ENCODE peak calls at places on chromosome 14, in seven cellular contexts. One of them, this sample, is unnamed.

GRCh38 chr14:50943261-50943942 is 881 bp downstream of the PYGL start:
- DNase-seq in GM12865: no peak
- DNase-seq in neural crest cell: peak
- DNase-seq in stimulated activated naive CD8-positive, alpha-beta T cell treated with anti-CD3 and anti-CD28 coated beads, Interleukin-15, Interleukin-2, amounts not matched to agents 100 U/mL and 50 U/mL, for 24 hours: peak
- DNase-seq in stomach: peak
- DNase-seq in amygdala: no peak
- DNase-seq in ascending aorta: no peak
- DNase-seq in this sample: peak

GRCh38 chr14:79395061-79395460 is 816.2 kb downstream of the DIO2 start:
- DNase-seq in amygdala: no peak
- DNase-seq in stimulated activated naive CD8-positive, alpha-beta T cell treated with anti-CD3 and anti-CD28 coated beads, Interleukin-15, Interleukin-2, amounts not matched to agents 100 U/mL and 50 U/mL, for 24 hours: no peak
- DNase-seq in ascending aorta: no peak
- DNase-seq in GM12865: no peak
- DNase-seq in stomach: no peak
- DNase-seq in neural crest cell: no peak
- DNase-seq in this sample: no peak

GRCh38 chr14:100910888-100911664 is 7.6 kb upstream of the RTL1 start:
- DNase-seq in stimulated activated naive CD8-positive, alpha-beta T cell treated with anti-CD3 and anti-CD28 coated beads, Interleukin-15, Interleukin-2, amounts not matched to agents 100 U/mL and 50 U/mL, for 24 hours: no peak
- DNase-seq in GM12865: no peak
- DNase-seq in neural crest cell: no peak
- DNase-seq in stomach: no peak
- DNase-seq in ascending aorta: no peak
- DNase-seq in amygdala: no peak
- DNase-seq in this sample: no peak

GRCh38 chr14:99716850-99717681 is 33.0 kb downstream of the CYP46A1 start:
- DNase-seq in amygdala: no peak
- DNase-seq in stomach: no peak
- DNase-seq in ascending aorta: no peak
- DNase-seq in stimulated activated naive CD8-positive, alpha-beta T cell treated with anti-CD3 and anti-CD28 coated beads, Interleukin-15, Interleukin-2, amounts not matched to agents 100 U/mL and 50 U/mL, for 24 hours: no peak
- DNase-seq in neural crest cell: no peak
- DNase-seq in GM12865: no peak
- DNase-seq in this sample: no peak

GRCh38 chr14:35533357-35534129 is 421 bp upstream of the INSM2 start:
- DNase-seq in amygdala: peak
- DNase-seq in stimulated activated naive CD8-positive, alpha-beta T cell treated with anti-CD3 and anti-CD28 coated beads, Interleukin-15, Interleukin-2, amounts not matched to agents 100 U/mL and 50 U/mL, for 24 hours: peak
- DNase-seq in GM12865: peak
- DNase-seq in ascending aorta: no peak
- DNase-seq in neural crest cell: peak
- DNase-seq in stomach: peak
- DNase-seq in this sample: peak

GRCh38 chr14:74611672-74612345 is at the start of gene LTBP2:
- DNase-seq in ascending aorta: no peak
- DNase-seq in stomach: no peak
- DNase-seq in GM12865: no peak
- DNase-seq in stimulated activated naive CD8-positive, alpha-beta T cell treated with anti-CD3 and anti-CD28 coated beads, Interleukin-15, Interleukin-2, amounts not matched to agents 100 U/mL and 50 U/mL, for 24 hours: no peak
- DNase-seq in amygdala: no peak
- DNase-seq in neural crest cell: no peak
- DNase-seq in this sample: no peak

GRCh38 chr14:24271134-24271833 is at the start of gene RABGGTA:
- DNase-seq in stimulated activated naive CD8-positive, alpha-beta T cell treated with anti-CD3 and anti-CD28 coated beads, Interleukin-15, Interleukin-2, amounts not matched to agents 100 U/mL and 50 U/mL, for 24 hours: peak
- DNase-seq in amygdala: peak
- DNase-seq in neural crest cell: peak
- DNase-seq in GM12865: peak
- DNase-seq in ascending aorta: peak
- DNase-seq in stomach: peak
- DNase-seq in this sample: peak

GRCh38 chr14:95503365-95504134 is 12.9 kb downstream of the SYNE3 start:
- DNase-seq in ascending aorta: no peak
- DNase-seq in stomach: no peak
- DNase-seq in neural crest cell: no peak
- DNase-seq in amygdala: no peak
- DNase-seq in GM12865: peak
- DNase-seq in stimulated activated naive CD8-positive, alpha-beta T cell treated with anti-CD3 and anti-CD28 coated beads, Interleukin-15, Interleukin-2, amounts not matched to agents 100 U/mL and 50 U/mL, for 24 hours: no peak
- DNase-seq in this sample: no peak

GRCh38 chr14:99605299-99605961 is 1.4 kb upstream of the CCDC85C start:
- DNase-seq in stimulated activated naive CD8-positive, alpha-beta T cell treated with anti-CD3 and anti-CD28 coated beads, Interleukin-15, Interleukin-2, amounts not matched to agents 100 U/mL and 50 U/mL, for 24 hours: peak
- DNase-seq in neural crest cell: peak
- DNase-seq in stomach: peak
- DNase-seq in amygdala: peak
- DNase-seq in ascending aorta: no peak
- DNase-seq in GM12865: peak
- DNase-seq in this sample: peak

GRCh38 chr14:102250636-102251035 is 54.3 kb downstream of the MOK start:
- DNase-seq in stimulated activated naive CD8-positive, alpha-beta T cell treated with anti-CD3 and anti-CD28 coated beads, Interleukin-15, Interleukin-2, amounts not matched to agents 100 U/mL and 50 U/mL, for 24 hours: no peak
- DNase-seq in neural crest cell: no peak
- DNase-seq in ascending aorta: no peak
- DNase-seq in stomach: no peak
- DNase-seq in GM12865: no peak
- DNase-seq in amygdala: no peak
- DNase-seq in this sample: peak

GRCh38 chr14:73834258-73834620 is 17.4 kb upstream of the PTGR2 start:
- DNase-seq in GM12865: no peak
- DNase-seq in amygdala: no peak
- DNase-seq in stomach: no peak
- DNase-seq in ascending aorta: no peak
- DNase-seq in neural crest cell: no peak
- DNase-seq in stimulated activated naive CD8-positive, alpha-beta T cell treated with anti-CD3 and anti-CD28 coated beads, Interleukin-15, Interleukin-2, amounts not matched to agents 100 U/mL and 50 U/mL, for 24 hours: no peak
- DNase-seq in this sample: no peak

GRCh38 chr14:51443195-51444018 is 203.4 kb downstream of the TMX1 start:
- DNase-seq in stomach: no peak
- DNase-seq in stimulated activated naive CD8-positive, alpha-beta T cell treated with anti-CD3 and anti-CD28 coated beads, Interleukin-15, Interleukin-2, amounts not matched to agents 100 U/mL and 50 U/mL, for 24 hours: no peak
- DNase-seq in amygdala: peak
- DNase-seq in neural crest cell: no peak
- DNase-seq in GM12865: no peak
- DNase-seq in ascending aorta: no peak
- DNase-seq in this sample: no peak

GRCh38 chr14:65791551-65791981 is 379.0 kb downstream of the FUT8 start:
- DNase-seq in GM12865: peak
- DNase-seq in stimulated activated naive CD8-positive, alpha-beta T cell treated with anti-CD3 and anti-CD28 coated beads, Interleukin-15, Interleukin-2, amounts not matched to agents 100 U/mL and 50 U/mL, for 24 hours: peak
- DNase-seq in stomach: no peak
- DNase-seq in neural crest cell: no peak
- DNase-seq in amygdala: no peak
- DNase-seq in ascending aorta: no peak
- DNase-seq in this sample: no peak

GRCh38 chr14:101982621-101983020 is 18.2 kb downstream of the DYNC1H1 start:
- DNase-seq in neural crest cell: no peak
- DNase-seq in amygdala: no peak
- DNase-seq in GM12865: no peak
- DNase-seq in stimulated activated naive CD8-positive, alpha-beta T cell treated with anti-CD3 and anti-CD28 coated beads, Interleukin-15, Interleukin-2, amounts not matched to agents 100 U/mL and 50 U/mL, for 24 hours: no peak
- DNase-seq in ascending aorta: no peak
- DNase-seq in stomach: no peak
- DNase-seq in this sample: no peak

GRCh38 chr14:42222924-42223471 is 616.3 kb downstream of the LRFN5 start:
- DNase-seq in GM12865: peak
- DNase-seq in amygdala: no peak
- DNase-seq in ascending aorta: no peak
- DNase-seq in neural crest cell: no peak
- DNase-seq in stimulated activated naive CD8-positive, alpha-beta T cell treated with anti-CD3 and anti-CD28 coated beads, Interleukin-15, Interleukin-2, amounts not matched to agents 100 U/mL and 50 U/mL, for 24 hours: no peak
- DNase-seq in stomach: no peak
- DNase-seq in this sample: no peak

GRCh38 chr14:87529081-87529480 is 463.9 kb downstream of the GALC start:
- DNase-seq in ascending aorta: no peak
- DNase-seq in amygdala: no peak
- DNase-seq in GM12865: no peak
- DNase-seq in stimulated activated naive CD8-positive, alpha-beta T cell treated with anti-CD3 and anti-CD28 coated beads, Interleukin-15, Interleukin-2, amounts not matched to agents 100 U/mL and 50 U/mL, for 24 hours: no peak
- DNase-seq in stomach: no peak
- DNase-seq in neural crest cell: no peak
- DNase-seq in this sample: no peak

GRCh38 chr14:69636051-69636639 is 24.7 kb downstream of the SUSD6 start:
- DNase-seq in GM12865: peak
- DNase-seq in ascending aorta: no peak
- DNase-seq in amygdala: no peak
- DNase-seq in stomach: no peak
- DNase-seq in neural crest cell: no peak
- DNase-seq in stimulated activated naive CD8-positive, alpha-beta T cell treated with anti-CD3 and anti-CD28 coated beads, Interleukin-15, Interleukin-2, amounts not matched to agents 100 U/mL and 50 U/mL, for 24 hours: peak
- DNase-seq in this sample: no peak

GRCh38 chr14:31834616-31835015 is 242.5 kb upstream of the ARHGAP5 start:
- DNase-seq in ascending aorta: no peak
- DNase-seq in neural crest cell: no peak
- DNase-seq in stimulated activated naive CD8-positive, alpha-beta T cell treated with anti-CD3 and anti-CD28 coated beads, Interleukin-15, Interleukin-2, amounts not matched to agents 100 U/mL and 50 U/mL, for 24 hours: no peak
- DNase-seq in amygdala: no peak
- DNase-seq in stomach: no peak
- DNase-seq in GM12865: no peak
- DNase-seq in this sample: no peak

GRCh38 chr14:95547626-95548327 is 12.9 kb downstream of the GLRX5 start:
- DNase-seq in GM12865: no peak
- DNase-seq in amygdala: no peak
- DNase-seq in neural crest cell: no peak
- DNase-seq in stomach: no peak
- DNase-seq in stimulated activated naive CD8-positive, alpha-beta T cell treated with anti-CD3 and anti-CD28 coated beads, Interleukin-15, Interleukin-2, amounts not matched to agents 100 U/mL and 50 U/mL, for 24 hours: no peak
- DNase-seq in ascending aorta: no peak
- DNase-seq in this sample: no peak

GRCh38 chr14:103186241-103186835 is 63.1 kb downstream of the TNFAIP2 start:
- DNase-seq in stimulated activated naive CD8-positive, alpha-beta T cell treated with anti-CD3 and anti-CD28 coated beads, Interleukin-15, Interleukin-2, amounts not matched to agents 100 U/mL and 50 U/mL, for 24 hours: no peak
- DNase-seq in stomach: no peak
- DNase-seq in amygdala: no peak
- DNase-seq in neural crest cell: no peak
- DNase-seq in GM12865: no peak
- DNase-seq in ascending aorta: no peak
- DNase-seq in this sample: no peak

GRCh38 chr14:33287204-33287603 is 348.5 kb downstream of the NPAS3 start:
- DNase-seq in stimulated activated naive CD8-positive, alpha-beta T cell treated with anti-CD3 and anti-CD28 coated beads, Interleukin-15, Interleukin-2, amounts not matched to agents 100 U/mL and 50 U/mL, for 24 hours: no peak
- DNase-seq in neural crest cell: no peak
- DNase-seq in GM12865: no peak
- DNase-seq in stomach: no peak
- DNase-seq in ascending aorta: no peak
- DNase-seq in amygdala: no peak
- DNase-seq in this sample: no peak

GRCh38 chr14:70754989-70755388 is 54.3 kb downstream of the MAP3K9 start:
- DNase-seq in stomach: peak
- DNase-seq in neural crest cell: no peak
- DNase-seq in stimulated activated naive CD8-positive, alpha-beta T cell treated with anti-CD3 and anti-CD28 coated beads, Interleukin-15, Interleukin-2, amounts not matched to agents 100 U/mL and 50 U/mL, for 24 hours: no peak
- DNase-seq in GM12865: no peak
- DNase-seq in amygdala: no peak
- DNase-seq in ascending aorta: no peak
- DNase-seq in this sample: peak

GRCh38 chr14:93056840-93057585 is 58.7 kb downstream of the ITPK1 start:
- DNase-seq in neural crest cell: no peak
- DNase-seq in ascending aorta: no peak
- DNase-seq in GM12865: no peak
- DNase-seq in stomach: no peak
- DNase-seq in amygdala: no peak
- DNase-seq in stimulated activated naive CD8-positive, alpha-beta T cell treated with anti-CD3 and anti-CD28 coated beads, Interleukin-15, Interleukin-2, amounts not matched to agents 100 U/mL and 50 U/mL, for 24 hours: no peak
- DNase-seq in this sample: no peak

GRCh38 chr14:57736391-57736790 is 129.5 kb downstream of the SLC35F4 start:
- DNase-seq in stimulated activated naive CD8-positive, alpha-beta T cell treated with anti-CD3 and anti-CD28 coated beads, Interleukin-15, Interleukin-2, amounts not matched to agents 100 U/mL and 50 U/mL, for 24 hours: no peak
- DNase-seq in neural crest cell: no peak
- DNase-seq in amygdala: no peak
- DNase-seq in ascending aorta: no peak
- DNase-seq in GM12865: no peak
- DNase-seq in stomach: no peak
- DNase-seq in this sample: no peak

GRCh38 chr14:60064491-60065072 is 27.1 kb upstream of the PCNX4 start:
- DNase-seq in amygdala: no peak
- DNase-seq in neural crest cell: no peak
- DNase-seq in ascending aorta: no peak
- DNase-seq in stimulated activated naive CD8-positive, alpha-beta T cell treated with anti-CD3 and anti-CD28 coated beads, Interleukin-15, Interleukin-2, amounts not matched to agents 100 U/mL and 50 U/mL, for 24 hours: no peak
- DNase-seq in stomach: no peak
- DNase-seq in GM12865: peak
- DNase-seq in this sample: no peak

GRCh38 chr14:100711493-100711892 is 15.2 kb upstream of the DLK1 start:
- DNase-seq in amygdala: no peak
- DNase-seq in neural crest cell: no peak
- DNase-seq in ascending aorta: no peak
- DNase-seq in stomach: no peak
- DNase-seq in stimulated activated naive CD8-positive, alpha-beta T cell treated with anti-CD3 and anti-CD28 coated beads, Interleukin-15, Interleukin-2, amounts not matched to agents 100 U/mL and 50 U/mL, for 24 hours: no peak
- DNase-seq in GM12865: no peak
- DNase-seq in this sample: no peak

GRCh38 chr14:79514700-79515099 is 696.6 kb downstream of the DIO2 start:
- DNase-seq in ascending aorta: no peak
- DNase-seq in stimulated activated naive CD8-positive, alpha-beta T cell treated with anti-CD3 and anti-CD28 coated beads, Interleukin-15, Interleukin-2, amounts not matched to agents 100 U/mL and 50 U/mL, for 24 hours: no peak
- DNase-seq in amygdala: no peak
- DNase-seq in stomach: no peak
- DNase-seq in GM12865: no peak
- DNase-seq in neural crest cell: no peak
- DNase-seq in this sample: no peak

GRCh38 chr14:22112004-22112403 is 438.4 kb upstream of the OR4E1 start:
- DNase-seq in stimulated activated naive CD8-positive, alpha-beta T cell treated with anti-CD3 and anti-CD28 coated beads, Interleukin-15, Interleukin-2, amounts not matched to agents 100 U/mL and 50 U/mL, for 24 hours: peak
- DNase-seq in amygdala: no peak
- DNase-seq in stomach: no peak
- DNase-seq in GM12865: peak
- DNase-seq in ascending aorta: no peak
- DNase-seq in neural crest cell: peak
- DNase-seq in this sample: no peak

GRCh38 chr14:73712540-73713141 is 1.5 kb downstream of the PNMA1 start:
- DNase-seq in GM12865: peak
- DNase-seq in ascending aorta: no peak
- DNase-seq in neural crest cell: no peak
- DNase-seq in amygdala: no peak
- DNase-seq in stimulated activated naive CD8-positive, alpha-beta T cell treated with anti-CD3 and anti-CD28 coated beads, Interleukin-15, Interleukin-2, amounts not matched to agents 100 U/mL and 50 U/mL, for 24 hours: peak
- DNase-seq in stomach: no peak
- DNase-seq in this sample: peak

GRCh38 chr14:79580414-79580813 is 630.9 kb downstream of the DIO2 start:
- DNase-seq in neural crest cell: no peak
- DNase-seq in GM12865: no peak
- DNase-seq in stomach: no peak
- DNase-seq in amygdala: no peak
- DNase-seq in ascending aorta: no peak
- DNase-seq in stimulated activated naive CD8-positive, alpha-beta T cell treated with anti-CD3 and anti-CD28 coated beads, Interleukin-15, Interleukin-2, amounts not matched to agents 100 U/mL and 50 U/mL, for 24 hours: no peak
- DNase-seq in this sample: no peak

GRCh38 chr14:104519721-104520120 is 59.8 kb upstream of the C14orf180 start:
- DNase-seq in stimulated activated naive CD8-positive, alpha-beta T cell treated with anti-CD3 and anti-CD28 coated beads, Interleukin-15, Interleukin-2, amounts not matched to agents 100 U/mL and 50 U/mL, for 24 hours: no peak
- DNase-seq in amygdala: no peak
- DNase-seq in neural crest cell: no peak
- DNase-seq in GM12865: no peak
- DNase-seq in ascending aorta: no peak
- DNase-seq in stomach: peak
- DNase-seq in this sample: no peak

GRCh38 chr14:44912041-44912869 is 49.5 kb downstream of the KLHL28 start:
- DNase-seq in neural crest cell: no peak
- DNase-seq in GM12865: no peak
- DNase-seq in amygdala: no peak
- DNase-seq in stomach: no peak
- DNase-seq in ascending aorta: no peak
- DNase-seq in stimulated activated naive CD8-positive, alpha-beta T cell treated with anti-CD3 and anti-CD28 coated beads, Interleukin-15, Interleukin-2, amounts not matched to agents 100 U/mL and 50 U/mL, for 24 hours: no peak
- DNase-seq in this sample: peak

This sample was measured in kidney.